ENCODE peak calls at places on chromosomes 7 and 10, in six cellular contexts. C, H, M, A, E and R are unnamed samples.

GRCh38 chr7:155255071-155255470 is 42.6 kb upstream of the INSIG1 start:
- DNase-seq in C (no peak), H (no peak), M (no peak), A (no peak), E (no peak), R (no peak)

GRCh38 chr10:119448579-119449209 is 93.8 kb downstream of the RGS10 start:
- DNase-seq in C (no peak), H (no peak), M (no peak), A (peak), E (no peak), R (no peak)

GRCh38 chr7:16402084-16402483 is 19.3 kb downstream of the CRPPA start:
- DNase-seq in C (no peak), H (no peak), M (peak), A (no peak), E (peak), R (peak)

GRCh38 chr7:98630770-98631169 is 13.7 kb downstream of the NPTX2 start:
- DNase-seq in C (no peak), H (no peak), M (no peak), A (no peak), E (no peak), R (no peak)

GRCh38 chr7:3106353-3106752 is 62.7 kb upstream of the CARD11 start:
- DNase-seq in C (no peak), H (no peak), M (peak), A (no peak), E (no peak), R (peak)

GRCh38 chr10:71347587-71348395 is 28.7 kb downstream of the SLC29A3 start:
- DNase-seq in C (no peak), H (no peak), M (peak), A (no peak), E (peak), R (peak)

GRCh38 chr10:47438857-47439474 is 44.9 kb downstream of the ANXA8 start:
- DNase-seq in C (peak), H (peak), M (peak), A (peak), E (peak), R (peak)

GRCh38 chr7:26399309-26399610 is 107.6 kb downstream of the SNX10 start:
- DNase-seq in C (peak), H (no peak), M (peak), A (peak), E (no peak), R (no peak)

GRCh38 chr7:2863461-2864066 is 19.5 kb upstream of the GNA12 start:
- DNase-seq in C (peak), H (peak), M (peak), A (peak), E (peak), R (no peak)

GRCh38 chr7:368651-369475 is 78.9 kb downstream of the FOXL3 start:
- DNase-seq in C (no peak), H (peak), M (no peak), A (peak), E (no peak), R (no peak)

GRCh38 chr7:364536-364935 is 74.6 kb downstream of the FOXL3 start:
- DNase-seq in C (no peak), H (peak), M (no peak), A (no peak), E (no peak), R (no peak)

GRCh38 chr7:365593-365992 is 75.6 kb downstream of the FOXL3 start:
- DNase-seq in C (no peak), H (peak), M (no peak), A (no peak), E (no peak), R (no peak)

GRCh38 chr7:367351-367841 is 77.4 kb downstream of the FOXL3 start:
- DNase-seq in C (no peak), H (peak), M (no peak), A (peak), E (no peak), R (no peak)

GRCh38 chr7:366171-366916 is 76.4 kb downstream of the FOXL3 start:
- DNase-seq in C (peak), H (peak), M (no peak), A (peak), E (peak), R (no peak)
- H3K4me3 ChIP-seq in C (peak), H (no peak), M (no peak), A (no peak), E (no peak), R (no peak)

GRCh38 chr10:44373341-44373995 is 11.4 kb downstream of the CXCL12 start:
- DNase-seq in C (no peak), H (no peak), M (no peak), A (peak), E (no peak), R (no peak)

GRCh38 chr10:44369851-44370250 is 15.0 kb downstream of the CXCL12 start:
- DNase-seq in C (no peak), H (no peak), M (no peak), A (no peak), E (peak), R (no peak)

GRCh38 chr10:44372181-44372580 is 12.7 kb downstream of the CXCL12 start:
- DNase-seq in C (no peak), H (no peak), M (no peak), A (peak), E (no peak), R (no peak)

GRCh38 chr10:44369296-44369695 is 15.6 kb downstream of the CXCL12 start:
- DNase-seq in C (no peak), H (no peak), M (no peak), A (no peak), E (peak), R (no peak)

GRCh38 chr10:44370731-44371248 is 14.1 kb downstream of the CXCL12 start:
- DNase-seq in C (no peak), H (no peak), M (no peak), A (peak), E (peak), R (no peak)
- TF ChIP-seq CTCF in C (no peak), H (no peak), M (no peak), A (no peak), E (peak), R (no peak)

DNA sequence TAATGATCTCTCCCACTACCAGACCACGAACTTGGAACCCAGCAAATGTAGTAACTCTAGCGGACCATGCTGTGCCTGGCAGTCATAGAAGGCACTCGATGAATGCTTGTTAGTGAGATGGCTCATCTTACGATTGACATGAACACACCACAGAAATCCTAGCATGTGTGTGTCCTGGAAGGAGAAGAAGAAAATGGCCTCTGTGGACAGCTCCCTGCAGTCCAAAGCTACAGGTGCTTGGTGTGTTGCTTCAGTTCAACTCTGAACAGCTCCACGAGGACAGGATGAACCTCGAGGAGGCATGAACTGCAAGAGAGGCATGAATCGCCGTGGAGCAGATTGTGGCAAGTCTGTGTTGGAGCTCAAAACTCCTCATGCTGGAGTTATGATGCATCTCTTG is 93.5 kb downstream of the KLF6 start:
- DNase-seq in C (no peak), H (no peak), M (no peak), A (no peak), E (peak), R (no peak)
- H3K4me3 ChIP-seq in C (no peak), H (no peak), M (no peak), A (no peak), E (no peak), R (no peak)

DNA sequence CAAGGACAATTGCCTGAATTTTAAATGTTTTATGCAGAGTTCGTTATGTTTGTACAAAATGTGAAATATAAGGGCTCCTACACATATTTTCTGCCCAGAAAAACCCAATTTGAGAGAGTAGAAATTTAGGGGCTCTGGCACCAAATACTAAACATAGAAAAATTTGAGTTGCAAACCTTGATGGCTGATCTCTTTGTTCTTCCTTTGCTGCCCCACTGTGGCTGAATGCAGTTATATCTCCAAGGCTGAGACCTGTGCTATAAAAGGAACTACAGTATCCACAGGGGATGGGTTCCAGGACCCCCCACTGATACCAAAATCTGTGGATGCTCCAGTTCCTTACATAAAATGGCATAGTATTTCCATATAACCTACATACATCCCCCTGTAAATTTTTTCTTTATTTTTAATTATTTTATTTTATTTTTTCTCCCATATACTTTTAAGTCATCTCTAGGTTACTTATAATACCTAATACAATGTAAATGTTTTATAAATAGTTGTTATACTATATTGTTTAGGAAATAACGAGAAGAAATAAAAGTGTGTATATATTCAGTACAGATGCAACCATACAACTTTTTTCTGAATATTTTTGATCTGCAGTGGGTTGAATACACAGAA is 22.5 kb downstream of the CFAP43 start:
- DNase-seq in C (peak), H (no peak), M (peak), A (no peak), E (peak), R (no peak)
- TF ChIP-seq CTCF in C (peak), H (peak), M (peak), A (peak), E (peak), R (peak)

GRCh38 chr10:43701295-43701694 is 52.6 kb upstream of the ZNF32 start:
- DNase-seq in C (no peak), H (peak), M (no peak), A (no peak), E (no peak), R (no peak)

GRCh38 chr10:43698156-43698555 is 49.5 kb upstream of the ZNF32 start:
- DNase-seq in C (no peak), H (peak), M (no peak), A (peak), E (no peak), R (no peak)

GRCh38 chr10:43702936-43703281 is 54.2 kb upstream of the ZNF32 start:
- DNase-seq in C (no peak), H (peak), M (no peak), A (no peak), E (no peak), R (no peak)

GRCh38 chr10:43702213-43702935 is 53.7 kb upstream of the ZNF32 start:
- DNase-seq in C (no peak), H (peak), M (no peak), A (no peak), E (no peak), R (no peak)

DNA sequence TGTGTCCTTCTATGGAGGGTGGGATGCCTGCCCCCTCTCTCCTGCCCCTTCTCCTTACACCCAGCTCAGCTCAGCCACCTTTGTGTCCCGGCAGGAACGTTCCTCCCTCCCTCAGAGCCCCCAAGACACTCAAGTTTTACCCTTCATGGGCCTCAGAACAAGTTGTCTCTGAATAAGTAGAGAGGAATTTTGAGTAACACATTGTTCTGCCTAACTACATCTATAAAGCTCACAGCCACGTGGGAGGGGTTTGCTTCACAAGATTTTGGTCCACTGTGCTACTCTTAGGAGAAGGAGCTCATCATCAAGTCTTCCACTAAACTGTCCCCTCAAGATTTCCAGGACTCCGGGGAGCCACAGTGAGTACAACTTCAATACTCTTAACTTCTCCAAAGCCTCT is 51.6 kb upstream of the ZNF32 start:
- DNase-seq in C (peak), H (peak), M (no peak), A (no peak), E (peak), R (no peak)
- H3K4me3 ChIP-seq in C (no peak), H (no peak), M (no peak), A (no peak), E (no peak), R (no peak)

GRCh38 chr10:15168781-15169554 is 475 bp upstream of the NMT2 start:
- DNase-seq in C (peak), H (peak), M (peak), A (peak), E (peak), R (peak)

GRCh38 chr10:15168296-15168780 is at the start of gene NMT2:
- DNase-seq in C (no peak), H (peak), M (peak), A (peak), E (no peak), R (peak)

GRCh38 chr10:15166325-15166724 is 2.2 kb downstream of the NMT2 start:
- DNase-seq in C (no peak), H (no peak), M (no peak), A (no peak), E (peak), R (no peak)

GRCh38 chr10:15169555-15170407 is 1.3 kb upstream of the NMT2 start:
- DNase-seq in C (no peak), H (no peak), M (no peak), A (peak), E (no peak), R (no peak)

DNA sequence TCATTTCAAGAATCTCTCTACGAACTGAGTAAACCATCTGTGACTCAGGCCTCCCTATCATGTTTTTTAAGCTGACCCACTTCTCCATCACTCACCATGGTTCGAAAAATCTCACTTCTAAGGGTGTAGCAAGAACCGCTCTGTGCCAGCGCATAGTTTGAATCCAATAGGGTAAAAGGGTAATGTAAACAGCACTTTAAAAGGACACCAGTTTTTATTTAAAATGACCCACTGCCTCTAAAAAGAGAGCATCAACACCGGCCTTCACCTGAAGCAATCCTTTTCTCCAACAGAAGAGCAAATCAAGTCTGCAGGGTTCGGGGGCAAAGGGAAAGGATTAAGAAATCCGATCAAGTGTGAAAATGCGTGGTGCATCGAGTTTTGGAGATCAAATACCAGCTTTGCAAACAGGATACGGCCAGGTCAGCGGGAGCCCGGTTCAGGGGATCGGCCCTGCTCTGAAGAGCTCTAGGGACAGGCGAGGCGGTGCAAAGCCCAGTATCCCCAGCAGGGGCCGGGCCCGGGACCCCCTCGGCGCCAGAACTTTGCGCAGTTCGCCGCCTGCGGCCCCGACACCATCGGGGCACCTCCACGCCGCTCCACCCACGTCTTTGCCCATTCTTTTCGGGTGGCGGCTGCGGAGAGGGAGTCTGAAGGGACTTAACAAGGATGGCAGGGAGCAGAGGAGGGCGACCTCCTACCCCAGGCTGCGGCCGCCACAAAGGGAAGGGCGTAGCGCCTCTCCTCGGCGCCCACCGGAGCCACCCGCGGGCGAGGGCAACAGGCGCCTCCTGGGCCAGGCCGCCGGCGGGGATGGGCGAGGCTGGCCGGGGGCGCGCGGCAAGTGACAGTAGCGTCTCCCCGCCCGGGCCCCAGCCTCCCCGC is 840 bp downstream of the NMT2 start:
- DNase-seq in C (peak), H (peak), M (peak), A (peak), E (peak), R (no peak)
- TF ChIP-seq CTCF in C (peak), H (peak), M (no peak), A (peak), E (peak), R (peak)

DNA sequence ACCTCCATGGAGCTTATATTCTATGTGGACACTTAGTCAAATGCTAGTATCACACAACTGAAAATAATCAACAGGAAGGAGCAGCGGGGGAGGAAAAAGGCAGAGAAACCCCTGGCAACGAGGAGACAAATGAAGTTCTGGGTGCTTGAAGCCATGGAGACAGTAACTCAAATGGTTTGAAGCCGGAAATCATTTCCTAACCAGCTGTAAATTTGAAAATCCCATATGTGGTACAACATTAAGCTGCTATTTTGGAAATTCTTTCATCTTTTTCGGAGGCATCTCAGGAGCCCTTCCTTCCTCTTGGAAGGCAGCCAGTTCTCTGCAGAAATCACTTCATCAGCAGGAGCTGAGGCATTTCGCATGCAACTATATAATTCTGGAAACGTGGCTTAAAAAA is 91.4 kb downstream of the PPP1R3C start:
- DNase-seq in C (peak), H (no peak), M (no peak), A (no peak), E (peak), R (no peak)
- H3K4me3 ChIP-seq in C (no peak), H (no peak), M (no peak), A (no peak), E (no peak), R (no peak)